ENCODE peak calls at places on chromosome 20, in ten cellular contexts. O is psoas muscle; V is kidney epithelial cell; I is BJ; L is fibroblast of the aortic adventitia; G is HL-60; J is CD8-positive, alpha-beta memory T cell; U is heart right ventricle; W is dorsolateral prefrontal cortex; M is A673. K is an unnamed sample.
A peak's percentile ranks its signal among the peaks of the same experiment; 100 is the strongest.

GRCh38 chr20:34190679-34191090 is 50.5 kb upstream of the ASIP start:
- DNase-seq in O (peak; percentile 75), V (peak; percentile 39), I (peak; percentile 47), L (peak; percentile 91), G (no peak), J (no peak), U (peak; percentile 40), W (peak; percentile 73), M (peak; percentile 88), K (peak; percentile 82)

GRCh38 chr20:16020971-16021370 is 552.3 kb downstream of the KIF16B start:
- DNase-seq in O (no peak), V (peak; percentile 49), I (no peak), L (no peak), G (no peak), J (no peak), U (no peak), W (no peak), M (no peak), K (no peak)

GRCh38 chr20:38870733-38871559 is 55.3 kb upstream of the FAM83D start:
- DNase-seq in O (no peak), V (peak; percentile 23), I (no peak), L (no peak), G (no peak), J (peak; percentile 31), U (peak; percentile 16), W (no peak), M (no peak), K (no peak)

GRCh38 chr20:48721324-48722001 is 106.3 kb downstream of the PREX1 start:
- DNase-seq in O (no peak), V (no peak), I (no peak), L (no peak), G (no peak), J (no peak), U (no peak), W (no peak), M (no peak), K (no peak)

GRCh38 chr20:17725094-17725835 is 25.5 kb downstream of the BANF2 start:
- DNase-seq in O (no peak), V (no peak), I (no peak), L (no peak), G (no peak), J (no peak), U (no peak), W (no peak), M (no peak), K (no peak)

GRCh38 chr20:48912065-48912464 is 9.4 kb upstream of the ARFGEF2 start:
- DNase-seq in O (no peak), V (no peak), I (no peak), L (no peak), G (no peak), J (no peak), U (no peak), W (no peak), M (no peak), K (no peak)

GRCh38 chr20:36885355-36885754 is 9.4 kb downstream of the TLDC2 start:
- DNase-seq in O (no peak), V (no peak), I (no peak), L (no peak), G (no peak), J (no peak), U (no peak), W (no peak), M (no peak), K (no peak)

GRCh38 chr20:59042151-59042795 is at the start of gene PRELID3B:
- DNase-seq in O (no peak), V (no peak), I (no peak), L (peak; percentile 33), G (no peak), J (peak; percentile 35), U (peak; percentile 24), W (no peak), M (peak; percentile 33), K (no peak)

GRCh38 chr20:63273635-63274380 is 1.2 kb downstream of the ARFGAP1 start:
- DNase-seq in O (no peak), V (peak; percentile 61), I (no peak), L (peak; percentile 67), G (no peak), J (no peak), U (no peak), W (no peak), M (no peak), K (peak; percentile 26)

GRCh38 chr20:63275825-63276224 is 3.2 kb downstream of the ARFGAP1 start:
- DNase-seq in O (no peak), V (no peak), I (no peak), L (no peak), G (no peak), J (no peak), U (no peak), W (no peak), M (no peak), K (no peak)

GRCh38 chr20:63273180-63273579 is 567 bp downstream of the ARFGAP1 start:
- DNase-seq in O (no peak), V (no peak), I (no peak), L (no peak), G (no peak), J (no peak), U (no peak), W (no peak), M (no peak), K (no peak)

GRCh38 chr20:63272105-63273078 is at the start of gene ARFGAP1:
- DNase-seq in O (peak; percentile 96), V (peak; percentile 65), I (no peak), L (peak; percentile 80), G (peak; percentile 89), J (peak; percentile 84), U (peak; percentile 91), W (peak; percentile 91), M (peak; percentile 93), K (peak; percentile 36)

DNA sequence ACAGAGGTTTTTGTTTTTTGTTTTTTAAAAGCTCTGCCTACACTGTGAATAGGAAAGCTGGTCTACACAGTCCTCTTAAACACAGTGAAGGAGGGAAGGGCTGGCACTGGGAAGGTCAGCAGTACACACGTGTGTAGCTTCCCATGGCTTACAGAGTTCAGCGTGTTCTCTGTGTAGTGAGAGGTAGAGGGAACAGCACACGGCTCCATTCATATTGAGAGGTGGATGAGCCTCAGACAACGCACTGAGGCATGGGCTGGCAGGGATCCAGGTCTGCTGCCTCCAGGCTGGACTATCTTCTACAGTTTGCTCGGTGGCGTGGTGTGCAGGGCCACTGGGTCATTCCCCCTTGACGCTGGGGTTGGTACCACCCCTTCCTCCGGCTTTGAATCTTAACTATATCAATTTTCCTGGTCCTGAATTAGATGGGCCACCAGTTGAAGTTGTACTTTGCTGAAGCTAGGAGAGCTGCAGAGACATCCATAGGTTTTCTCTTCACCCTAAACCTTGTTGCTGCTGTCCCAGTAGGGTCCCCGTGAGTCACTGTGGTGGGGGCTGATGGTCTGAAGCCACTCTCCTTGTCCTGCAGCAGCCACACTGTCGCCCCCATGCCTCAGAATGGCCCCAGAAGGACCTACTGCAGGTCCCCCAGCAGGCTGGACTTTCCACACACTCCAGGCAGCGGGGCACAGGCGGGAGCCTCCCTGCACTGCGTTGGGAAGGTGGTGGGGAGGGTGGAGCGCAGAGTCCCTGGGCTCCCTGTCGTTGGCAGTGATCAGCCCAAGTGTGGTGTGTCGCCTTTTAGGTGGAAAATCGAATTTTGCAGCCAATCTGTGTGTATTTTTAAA is 2.0 kb downstream of the ARFGAP1 start:
- DNase-seq in O (no peak), V (no peak), I (no peak), L (no peak), G (no peak), J (no peak), U (no peak), W (no peak), M (no peak), K (no peak)
- H3K4me3 ChIP-seq in O (peak overlapping the region; percentile 86), V (no peak overlapping the region), I (no peak overlapping the region), L (peak overlapping the region; percentile 54), G (no peak overlapping the region), J (no peak overlapping the region), U (no peak overlapping the region), W (no peak overlapping the region), M (no peak overlapping the region), K (peak overlapping the region; percentile 92)

GRCh38 chr20:25076201-25076600 is 5.7 kb downstream of the VSX1 start:
- DNase-seq in O (peak; percentile 28), V (no peak), I (no peak), L (peak; percentile 56), G (no peak), J (no peak), U (no peak), W (no peak), M (no peak), K (no peak)

GRCh38 chr20:25076731-25077609 is 5.0 kb downstream of the VSX1 start:
- DNase-seq in O (peak; percentile 57), V (no peak), I (no peak), L (no peak), G (no peak), J (no peak), U (no peak), W (no peak), M (no peak), K (no peak)

GRCh38 chr20:25079171-25079570 is 2.8 kb downstream of the VSX1 start:
- DNase-seq in O (peak; percentile 14), V (no peak), I (no peak), L (no peak), G (no peak), J (no peak), U (no peak), W (no peak), M (no peak), K (no peak)

GRCh38 chr20:25078662-25079061 is 3.3 kb downstream of the VSX1 start:
- DNase-seq in O (no peak), V (no peak), I (no peak), L (no peak), G (no peak), J (no peak), U (no peak), W (no peak), M (no peak), K (no peak)

DNA sequence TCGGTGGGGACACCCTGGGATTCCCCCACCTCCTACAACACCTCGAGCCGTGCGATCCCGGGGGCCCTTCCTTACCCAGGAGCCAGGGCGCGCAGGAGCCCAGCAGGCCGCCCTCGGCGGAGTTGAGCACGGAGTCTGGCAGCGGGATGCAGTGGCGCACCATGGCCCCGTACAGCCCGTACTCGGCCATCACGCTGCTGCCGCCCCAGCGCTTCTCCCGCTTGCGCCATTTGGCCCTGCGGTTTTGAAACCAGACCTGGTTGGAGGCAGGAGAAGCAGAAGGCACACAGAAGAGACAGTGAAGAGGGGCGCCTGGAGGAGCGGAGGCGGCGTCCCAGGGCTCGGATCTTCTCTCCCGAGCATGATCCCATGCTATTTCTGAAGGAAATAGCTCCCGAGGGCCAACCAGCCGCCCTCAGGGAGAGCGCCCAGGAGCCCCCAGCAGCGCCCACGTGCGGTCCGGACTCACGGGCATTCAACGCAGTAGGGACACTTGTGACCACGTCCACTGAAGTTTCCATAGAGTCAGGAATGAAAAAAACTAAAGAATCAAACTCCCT is 4.3 kb downstream of the VSX1 start:
- DNase-seq in O (peak; percentile 85), V (no peak), I (no peak), L (peak; percentile 16), G (no peak), J (no peak), U (no peak), W (peak; percentile 46), M (no peak), K (no peak)
- H3K4me3 ChIP-seq in O (peak overlapping the region; percentile 47), V (no peak overlapping the region), I (peak overlapping the region; percentile 5), L (peak overlapping the region; percentile 13), G (peak overlapping the region; percentile 36), J (no peak overlapping the region), U (peak overlapping the region; percentile 29), W (peak overlapping the region; percentile 44), M (no peak overlapping the region), K (peak overlapping the region; percentile 4)

GRCh38 chr20:50512323-50512722 is 2.1 kb downstream of the PTPN1 start:
- DNase-seq in O (no peak), V (no peak), I (no peak), L (no peak), G (no peak), J (no peak), U (no peak), W (no peak), M (no peak), K (no peak)

GRCh38 chr20:50515471-50516106 is 5.4 kb downstream of the PTPN1 start:
- DNase-seq in O (no peak), V (no peak), I (no peak), L (no peak), G (no peak), J (no peak), U (no peak), W (no peak), M (no peak), K (no peak)

GRCh38 chr20:50514035-50514337 is 3.8 kb downstream of the PTPN1 start:
- DNase-seq in O (no peak), V (no peak), I (no peak), L (no peak), G (no peak), J (no peak), U (no peak), W (no peak), M (no peak), K (no peak)

GRCh38 chr20:50514750-50515149 is 4.6 kb downstream of the PTPN1 start:
- DNase-seq in O (no peak), V (no peak), I (no peak), L (no peak), G (no peak), J (no peak), U (no peak), W (no peak), M (no peak), K (no peak)

DNA sequence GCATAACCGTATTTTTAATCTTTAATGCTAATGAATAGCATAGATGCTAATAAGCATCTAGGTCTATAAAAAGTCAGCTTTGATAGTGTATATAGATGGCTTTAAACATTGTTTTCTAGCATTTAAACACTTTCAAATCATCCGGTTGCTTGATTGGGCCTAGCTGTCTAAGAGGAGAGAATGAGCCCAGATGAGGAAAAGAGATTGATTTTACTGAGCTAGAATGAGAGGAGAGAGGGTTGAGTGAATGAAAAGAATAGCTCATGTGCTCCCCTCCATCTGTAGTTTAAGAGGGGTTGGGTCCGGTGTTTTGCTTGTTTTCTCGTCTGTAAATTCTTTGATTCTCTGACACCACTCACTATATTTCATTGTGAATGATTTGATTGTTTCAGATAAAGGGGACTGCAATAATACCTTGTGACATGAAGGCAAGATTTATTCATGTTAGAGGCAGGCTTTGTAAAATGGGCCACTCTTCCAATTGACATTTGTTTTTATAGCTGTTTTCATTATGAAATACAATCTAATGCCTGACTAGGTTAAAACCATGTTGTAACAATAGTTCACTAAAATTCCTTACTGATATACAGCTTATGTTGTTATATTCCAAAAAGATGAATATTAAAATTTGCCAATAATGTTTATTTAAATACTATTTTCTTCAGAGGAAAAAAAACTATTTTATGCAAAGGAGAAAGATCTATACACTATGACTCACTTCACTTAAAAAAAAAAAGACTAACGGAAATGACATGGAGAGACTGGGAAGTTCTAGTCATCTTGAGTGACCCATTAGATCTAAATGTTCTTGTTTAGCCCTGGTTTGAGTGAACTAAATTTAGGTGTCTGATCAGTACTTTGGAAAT is 3.2 kb downstream of the PTPN1 start:
- DNase-seq in O (no peak), V (no peak), I (no peak), L (peak; percentile 64), G (no peak), J (no peak), U (no peak), W (no peak), M (peak; percentile 26), K (no peak)
- H3K4me3 ChIP-seq in O (peak overlapping the region; percentile 99), V (peak overlapping the region; percentile 0), I (no peak overlapping the region), L (peak overlapping the region; percentile 93), G (no peak overlapping the region), J (peak overlapping the region; percentile 38), U (no peak overlapping the region), W (no peak overlapping the region), M (no peak overlapping the region), K (peak overlapping the region; percentile 88)

DNA sequence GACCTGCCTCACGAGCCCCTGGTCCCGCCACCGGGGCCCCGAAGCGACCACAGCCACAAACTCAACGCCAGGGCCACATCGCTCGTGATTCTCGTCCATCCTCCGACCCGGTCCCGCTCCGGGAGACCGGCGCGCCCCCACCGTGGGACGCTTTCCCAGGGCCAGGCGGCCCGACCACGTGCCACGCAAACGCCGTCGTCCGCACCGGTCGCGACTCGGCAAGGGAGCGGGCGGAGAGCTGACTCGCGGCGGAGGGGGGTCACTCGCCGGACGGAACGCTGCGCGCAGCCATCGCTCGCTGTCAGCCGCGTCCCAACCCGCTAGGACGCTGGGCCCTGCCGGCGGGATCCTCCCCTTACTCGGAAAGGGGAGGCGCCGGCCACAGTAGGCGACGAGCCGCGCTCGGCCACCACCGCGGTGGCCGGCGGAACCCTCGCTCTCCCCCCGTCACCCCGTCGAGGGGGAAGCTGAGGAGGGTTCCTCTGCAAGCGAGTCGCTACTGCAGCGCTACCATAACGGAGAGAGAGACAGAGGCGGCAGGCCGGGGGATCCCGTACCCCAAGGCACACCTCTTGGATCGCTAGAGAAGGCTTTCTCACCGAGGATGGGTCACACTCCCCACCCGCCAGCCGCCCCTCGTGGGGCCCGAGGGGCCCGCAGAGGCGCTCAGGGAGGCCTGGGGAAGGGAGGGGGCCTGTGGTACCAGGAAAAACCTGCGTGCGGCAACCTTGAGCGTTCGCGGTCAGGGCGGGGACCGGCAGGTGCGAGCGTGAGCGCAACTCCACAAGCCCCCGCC is 511.8 kb upstream of the ZNF337 start:
- DNase-seq in O (peak; percentile 46), V (no peak), I (no peak), L (no peak), G (no peak), J (no peak), U (no peak), W (no peak), M (no peak), K (no peak)
- H3K4me3 ChIP-seq in O (peak overlapping the region; percentile 43), V (peak overlapping the region; percentile 25), I (peak overlapping the region; percentile 33), L (peak overlapping the region; percentile 31), G (no peak overlapping the region), J (peak overlapping the region; percentile 41), U (peak overlapping the region; percentile 30), W (no peak overlapping the region), M (no peak overlapping the region), K (peak overlapping the region; percentile 11)

K was measured in HFF-Myc.